ENCODE peak calls at places on chromosomes 13 and 19, in nine cellular contexts. One of them, this sample, is unnamed.

GRCh38 chr13:114328595-114328994 is 14.3 kb downstream of the CHAMP1 start:
- DNase-seq in neural progenitor cell: no peak
- DNase-seq in stomach: no peak
- DNase-seq in esophagus squamous epithelium: no peak
- DNase-seq in MM.1S: no peak
- DNase-seq in right atrium auricular region: no peak
- DNase-seq in mammary epithelial cell: no peak
- DNase-seq in CD4-positive, alpha-beta memory T cell: no peak
- DNase-seq in CD4-positive, CD25-positive, alpha-beta regulatory T cell: no peak
- DNase-seq in this sample: no peak

GRCh38 chr13:59906413-59907027 is 257.2 kb downstream of the DIAPH3 start:
- DNase-seq in neural progenitor cell: peak; percentile 33
- DNase-seq in stomach: no peak
- DNase-seq in esophagus squamous epithelium: no peak
- DNase-seq in MM.1S: peak; percentile 19
- DNase-seq in right atrium auricular region: no peak
- DNase-seq in mammary epithelial cell: no peak
- DNase-seq in CD4-positive, alpha-beta memory T cell: no peak
- DNase-seq in CD4-positive, CD25-positive, alpha-beta regulatory T cell: no peak
- DNase-seq in this sample: no peak

GRCh38 chr19:54388001-54388802 is 23.5 kb upstream of the LAIR1 start:
- DNase-seq in neural progenitor cell: no peak
- DNase-seq in stomach: no peak
- DNase-seq in esophagus squamous epithelium: no peak
- DNase-seq in MM.1S: peak; percentile 89
- DNase-seq in right atrium auricular region: no peak
- DNase-seq in mammary epithelial cell: no peak
- DNase-seq in CD4-positive, alpha-beta memory T cell: peak; percentile 46
- DNase-seq in CD4-positive, CD25-positive, alpha-beta regulatory T cell: peak; percentile 6
- DNase-seq in this sample: peak; percentile 37

GRCh38 chr19:45140144-45140503 is 20.7 kb downstream of the NKPD1 start:
- DNase-seq in neural progenitor cell: no peak
- DNase-seq in stomach: no peak
- DNase-seq in esophagus squamous epithelium: no peak
- DNase-seq in MM.1S: no peak
- DNase-seq in right atrium auricular region: no peak
- DNase-seq in mammary epithelial cell: no peak
- DNase-seq in CD4-positive, alpha-beta memory T cell: peak; percentile 27
- DNase-seq in CD4-positive, CD25-positive, alpha-beta regulatory T cell: no peak
- DNase-seq in this sample: no peak

GRCh38 chr19:58406818-58407657 is 1.4 kb upstream of the ZNF584 start:
- DNase-seq in neural progenitor cell: peak; percentile 45
- DNase-seq in stomach: no peak
- DNase-seq in esophagus squamous epithelium: no peak
- DNase-seq in MM.1S: no peak
- DNase-seq in right atrium auricular region: no peak
- DNase-seq in mammary epithelial cell: no peak
- DNase-seq in CD4-positive, alpha-beta memory T cell: no peak
- DNase-seq in CD4-positive, CD25-positive, alpha-beta regulatory T cell: no peak
- DNase-seq in this sample: no peak

GRCh38 chr19:574658-575526 is 2.5 kb downstream of the BSG start:
- DNase-seq in neural progenitor cell: peak; percentile 77
- DNase-seq in stomach: peak; percentile 69
- DNase-seq in esophagus squamous epithelium: no peak
- DNase-seq in MM.1S: no peak
- DNase-seq in right atrium auricular region: no peak
- DNase-seq in mammary epithelial cell: no peak
- DNase-seq in CD4-positive, alpha-beta memory T cell: no peak
- DNase-seq in CD4-positive, CD25-positive, alpha-beta regulatory T cell: no peak
- DNase-seq in this sample: no peak

GRCh38 chr13:35789335-35790166 is 313.1 kb upstream of the MAB21L1 start:
- DNase-seq in neural progenitor cell: peak; percentile 77
- DNase-seq in stomach: no peak
- DNase-seq in esophagus squamous epithelium: no peak
- DNase-seq in MM.1S: peak; percentile 22
- DNase-seq in right atrium auricular region: no peak
- DNase-seq in mammary epithelial cell: peak; percentile 19
- DNase-seq in CD4-positive, alpha-beta memory T cell: no peak
- DNase-seq in CD4-positive, CD25-positive, alpha-beta regulatory T cell: no peak
- DNase-seq in this sample: no peak

GRCh38 chr19:28984315-28984714 is 228.6 kb downstream of the UQCRFS1 start:
- DNase-seq in neural progenitor cell: no peak
- DNase-seq in stomach: no peak
- DNase-seq in esophagus squamous epithelium: no peak
- DNase-seq in MM.1S: no peak
- DNase-seq in right atrium auricular region: no peak
- DNase-seq in mammary epithelial cell: no peak
- DNase-seq in CD4-positive, alpha-beta memory T cell: no peak
- DNase-seq in CD4-positive, CD25-positive, alpha-beta regulatory T cell: no peak
- DNase-seq in this sample: no peak

GRCh38 chr13:49220035-49220855 is at the start of gene MLNR:
- DNase-seq in neural progenitor cell: peak; percentile 76
- DNase-seq in stomach: no peak
- DNase-seq in esophagus squamous epithelium: no peak
- DNase-seq in MM.1S: no peak
- DNase-seq in right atrium auricular region: peak; percentile 55
- DNase-seq in mammary epithelial cell: peak; percentile 14
- DNase-seq in CD4-positive, alpha-beta memory T cell: peak; percentile 52
- DNase-seq in CD4-positive, CD25-positive, alpha-beta regulatory T cell: peak; percentile 20
- DNase-seq in this sample: peak; percentile 37

GRCh38 chr13:20121154-20121515 is 39.7 kb downstream of the GJA3 start:
- DNase-seq in neural progenitor cell: no peak
- DNase-seq in stomach: no peak
- DNase-seq in esophagus squamous epithelium: no peak
- DNase-seq in MM.1S: no peak
- DNase-seq in right atrium auricular region: no peak
- DNase-seq in mammary epithelial cell: no peak
- DNase-seq in CD4-positive, alpha-beta memory T cell: no peak
- DNase-seq in CD4-positive, CD25-positive, alpha-beta regulatory T cell: no peak
- DNase-seq in this sample: no peak

GRCh38 chr19:1251503-1252220 is 3.3 kb downstream of the MIDN start:
- DNase-seq in neural progenitor cell: peak; percentile 38
- DNase-seq in stomach: no peak
- DNase-seq in esophagus squamous epithelium: peak; percentile 59
- DNase-seq in MM.1S: no peak
- DNase-seq in right atrium auricular region: no peak
- DNase-seq in mammary epithelial cell: no peak
- DNase-seq in CD4-positive, alpha-beta memory T cell: peak; percentile 82
- DNase-seq in CD4-positive, CD25-positive, alpha-beta regulatory T cell: peak; percentile 60
- DNase-seq in this sample: no peak

GRCh38 chr13:40275636-40276035 is 390.8 kb downstream of the FOXO1 start:
- DNase-seq in neural progenitor cell: no peak
- DNase-seq in stomach: no peak
- DNase-seq in esophagus squamous epithelium: no peak
- DNase-seq in MM.1S: no peak
- DNase-seq in right atrium auricular region: no peak
- DNase-seq in mammary epithelial cell: no peak
- DNase-seq in CD4-positive, alpha-beta memory T cell: no peak
- DNase-seq in CD4-positive, CD25-positive, alpha-beta regulatory T cell: no peak
- DNase-seq in this sample: no peak

GRCh38 chr19:21604351-21604926 is 99.0 kb downstream of the ZNF429 start:
- DNase-seq in neural progenitor cell: peak; percentile 7
- DNase-seq in stomach: no peak
- DNase-seq in esophagus squamous epithelium: no peak
- DNase-seq in MM.1S: no peak
- DNase-seq in right atrium auricular region: no peak
- DNase-seq in mammary epithelial cell: peak; percentile 33
- DNase-seq in CD4-positive, alpha-beta memory T cell: no peak
- DNase-seq in CD4-positive, CD25-positive, alpha-beta regulatory T cell: no peak
- DNase-seq in this sample: no peak
- H3K4me1 ChIP-seq in neural progenitor cell: peaks cover 28% of the 10 kb centered on the region
- H3K4me1 ChIP-seq in stomach: peaks cover 11% of the 10 kb centered on the region
- H3K4me1 ChIP-seq in esophagus squamous epithelium: no peaks in the 10 kb centered on the region
- H3K4me1 ChIP-seq in MM.1S: no peaks in the 10 kb centered on the region
- H3K4me1 ChIP-seq in right atrium auricular region: no peaks in the 10 kb centered on the region
- H3K4me1 ChIP-seq in mammary epithelial cell: no peaks in the 10 kb centered on the region
- H3K4me1 ChIP-seq in CD4-positive, alpha-beta memory T cell: peaks cover 18% of the 10 kb centered on the region
- H3K4me1 ChIP-seq in CD4-positive, CD25-positive, alpha-beta regulatory T cell: peaks cover 8% of the 10 kb centered on the region
- H3K4me1 ChIP-seq in this sample: peaks cover 9% of the 10 kb centered on the region

DNA sequence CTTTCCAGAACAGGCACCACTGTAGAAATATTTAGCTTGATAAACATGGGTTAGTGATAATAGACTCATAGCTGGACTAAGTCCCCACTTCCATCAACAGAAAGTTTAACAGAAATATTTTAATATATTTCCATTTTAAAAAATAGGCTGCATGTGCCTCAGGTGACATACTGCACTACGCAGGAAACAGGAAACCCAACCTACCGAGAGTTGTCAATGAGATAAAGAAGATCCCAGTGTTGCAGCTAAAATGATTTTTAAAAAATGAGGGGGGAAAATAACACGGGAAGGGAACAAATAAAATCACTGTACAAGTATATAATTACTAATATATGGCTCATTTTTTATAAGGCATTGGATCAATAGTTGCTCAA is 154.8 kb downstream of the TBC1D4 start:
- DNase-seq in neural progenitor cell: no peak
- DNase-seq in stomach: no peak
- DNase-seq in esophagus squamous epithelium: no peak
- DNase-seq in MM.1S: no peak
- DNase-seq in right atrium auricular region: no peak
- DNase-seq in mammary epithelial cell: no peak
- DNase-seq in CD4-positive, alpha-beta memory T cell: peak; percentile 48
- DNase-seq in CD4-positive, CD25-positive, alpha-beta regulatory T cell: no peak
- DNase-seq in this sample: no peak
- H3K4me1 ChIP-seq in neural progenitor cell: peaks cover 17% of the 10 kb centered on the region
- H3K4me1 ChIP-seq in stomach: no peaks in the 10 kb centered on the region
- H3K4me1 ChIP-seq in esophagus squamous epithelium: no peaks in the 10 kb centered on the region
- H3K4me1 ChIP-seq in MM.1S: no peaks in the 10 kb centered on the region
- H3K4me1 ChIP-seq in right atrium auricular region: no peaks in the 10 kb centered on the region
- H3K4me1 ChIP-seq in mammary epithelial cell: peaks cover 35% of the 10 kb centered on the region
- H3K4me1 ChIP-seq in CD4-positive, alpha-beta memory T cell: peaks cover 27% of the 10 kb centered on the region
- H3K4me1 ChIP-seq in CD4-positive, CD25-positive, alpha-beta regulatory T cell: peaks cover 41% of the 10 kb centered on the region
- H3K4me1 ChIP-seq in this sample: peaks cover 22% of the 10 kb centered on the region

GRCh38 chr19:35901854-35902661 is at the start of gene HCST:
- DNase-seq in neural progenitor cell: no peak
- DNase-seq in stomach: no peak
- DNase-seq in esophagus squamous epithelium: no peak
- DNase-seq in MM.1S: no peak
- DNase-seq in right atrium auricular region: no peak
- DNase-seq in mammary epithelial cell: peak; percentile 41
- DNase-seq in CD4-positive, alpha-beta memory T cell: peak; percentile 78
- DNase-seq in CD4-positive, CD25-positive, alpha-beta regulatory T cell: peak; percentile 38
- DNase-seq in this sample: peak; percentile 66

GRCh38 chr19:35904312-35905068 is 2.2 kb downstream of the HCST start:
- DNase-seq in neural progenitor cell: no peak
- DNase-seq in stomach: no peak
- DNase-seq in esophagus squamous epithelium: no peak
- DNase-seq in MM.1S: no peak
- DNase-seq in right atrium auricular region: no peak
- DNase-seq in mammary epithelial cell: no peak
- DNase-seq in CD4-positive, alpha-beta memory T cell: no peak
- DNase-seq in CD4-positive, CD25-positive, alpha-beta regulatory T cell: no peak
- DNase-seq in this sample: no peak

GRCh38 chr19:35902870-35903475 is 644 bp downstream of the HCST start:
- DNase-seq in neural progenitor cell: no peak
- DNase-seq in stomach: no peak
- DNase-seq in esophagus squamous epithelium: no peak
- DNase-seq in MM.1S: no peak
- DNase-seq in right atrium auricular region: no peak
- DNase-seq in mammary epithelial cell: no peak
- DNase-seq in CD4-positive, alpha-beta memory T cell: no peak
- DNase-seq in CD4-positive, CD25-positive, alpha-beta regulatory T cell: no peak
- DNase-seq in this sample: no peak

GRCh38 chr19:35905178-35905727 is 2.8 kb downstream of the TYROBP start:
- DNase-seq in neural progenitor cell: no peak
- DNase-seq in stomach: no peak
- DNase-seq in esophagus squamous epithelium: no peak
- DNase-seq in MM.1S: no peak
- DNase-seq in right atrium auricular region: no peak
- DNase-seq in mammary epithelial cell: no peak
- DNase-seq in CD4-positive, alpha-beta memory T cell: no peak
- DNase-seq in CD4-positive, CD25-positive, alpha-beta regulatory T cell: no peak
- DNase-seq in this sample: no peak

DNA sequence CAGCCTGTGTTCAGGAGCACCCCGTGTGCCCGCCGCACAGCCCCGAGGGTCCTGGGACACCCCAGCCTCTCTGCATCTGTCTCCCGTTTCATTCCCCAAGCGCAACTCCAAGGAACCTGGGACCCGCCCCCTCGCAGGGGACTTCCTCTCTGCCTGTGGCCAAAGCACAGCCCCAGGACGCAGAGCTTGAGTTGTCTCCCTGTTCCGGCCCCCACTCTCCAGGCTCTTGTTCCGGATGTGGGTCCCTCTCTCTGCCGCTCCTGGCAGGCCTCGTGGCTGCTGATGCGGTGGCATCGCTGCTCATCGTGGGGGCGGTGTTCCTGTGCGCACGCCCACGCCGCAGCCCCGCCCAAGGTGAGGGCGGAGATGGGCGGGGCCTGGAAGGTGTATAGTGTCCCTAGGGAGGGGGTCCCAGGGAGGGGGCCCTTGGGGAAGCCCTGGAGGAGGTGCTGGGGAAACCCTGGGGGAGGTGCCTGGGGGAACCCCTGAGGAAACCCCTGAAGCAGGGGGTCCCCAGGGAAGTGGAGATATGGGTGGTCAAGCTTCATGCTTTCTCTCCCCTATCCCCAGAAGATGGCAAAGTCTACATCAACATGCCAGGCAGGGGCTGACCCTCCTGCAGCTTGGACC is 1.3 kb downstream of the HCST start:
- DNase-seq in neural progenitor cell: peak; percentile 69
- DNase-seq in stomach: peak; percentile 77
- DNase-seq in esophagus squamous epithelium: peak; percentile 75
- DNase-seq in MM.1S: peak; percentile 84
- DNase-seq in right atrium auricular region: peak; percentile 79
- DNase-seq in mammary epithelial cell: peak; percentile 43
- DNase-seq in CD4-positive, alpha-beta memory T cell: peak; percentile 95
- DNase-seq in CD4-positive, CD25-positive, alpha-beta regulatory T cell: peak; percentile 82
- DNase-seq in this sample: peak; percentile 91
- H3K4me1 ChIP-seq in neural progenitor cell: no peaks in the 10 kb centered on the region
- H3K4me1 ChIP-seq in stomach: peaks cover 25% of the 10 kb centered on the region
- H3K4me1 ChIP-seq in esophagus squamous epithelium: peaks cover 6% of the 10 kb centered on the region
- H3K4me1 ChIP-seq in MM.1S: peaks cover 7% of the 10 kb centered on the region
- H3K4me1 ChIP-seq in right atrium auricular region: no peaks in the 10 kb centered on the region
- H3K4me1 ChIP-seq in mammary epithelial cell: peaks cover 20% of the 10 kb centered on the region
- H3K4me1 ChIP-seq in CD4-positive, alpha-beta memory T cell: peaks cover 38% of the 10 kb centered on the region
- H3K4me1 ChIP-seq in CD4-positive, CD25-positive, alpha-beta regulatory T cell: peaks cover 51% of the 10 kb centered on the region
- H3K4me1 ChIP-seq in this sample: peaks cover 37% of the 10 kb centered on the region

GRCh38 chr13:91195789-91196188 is 151.7 kb upstream of the MIR17HG start:
- DNase-seq in neural progenitor cell: no peak
- DNase-seq in stomach: no peak
- DNase-seq in esophagus squamous epithelium: no peak
- DNase-seq in MM.1S: no peak
- DNase-seq in right atrium auricular region: no peak
- DNase-seq in mammary epithelial cell: no peak
- DNase-seq in CD4-positive, alpha-beta memory T cell: no peak
- DNase-seq in CD4-positive, CD25-positive, alpha-beta regulatory T cell: no peak
- DNase-seq in this sample: no peak

GRCh38 chr13:91187522-91187921 is 160.0 kb upstream of the MIR17HG start:
- DNase-seq in neural progenitor cell: no peak
- DNase-seq in stomach: no peak
- DNase-seq in esophagus squamous epithelium: no peak
- DNase-seq in MM.1S: no peak
- DNase-seq in right atrium auricular region: no peak
- DNase-seq in mammary epithelial cell: no peak
- DNase-seq in CD4-positive, alpha-beta memory T cell: no peak
- DNase-seq in CD4-positive, CD25-positive, alpha-beta regulatory T cell: no peak
- DNase-seq in this sample: no peak

GRCh38 chr13:91196958-91197357 is 150.5 kb upstream of the MIR17HG start:
- DNase-seq in neural progenitor cell: no peak
- DNase-seq in stomach: no peak
- DNase-seq in esophagus squamous epithelium: no peak
- DNase-seq in MM.1S: no peak
- DNase-seq in right atrium auricular region: no peak
- DNase-seq in mammary epithelial cell: no peak
- DNase-seq in CD4-positive, alpha-beta memory T cell: no peak
- DNase-seq in CD4-positive, CD25-positive, alpha-beta regulatory T cell: no peak
- DNase-seq in this sample: no peak

GRCh38 chr13:91193358-91193757 is 154.1 kb upstream of the MIR17HG start:
- DNase-seq in neural progenitor cell: no peak
- DNase-seq in stomach: no peak
- DNase-seq in esophagus squamous epithelium: no peak
- DNase-seq in MM.1S: no peak
- DNase-seq in right atrium auricular region: no peak
- DNase-seq in mammary epithelial cell: no peak
- DNase-seq in CD4-positive, alpha-beta memory T cell: no peak
- DNase-seq in CD4-positive, CD25-positive, alpha-beta regulatory T cell: no peak
- DNase-seq in this sample: no peak
- H3K4me1 ChIP-seq in neural progenitor cell: no peaks in the 10 kb centered on the region
- H3K4me1 ChIP-seq in stomach: no peaks in the 10 kb centered on the region
- H3K4me1 ChIP-seq in esophagus squamous epithelium: no peaks in the 10 kb centered on the region
- H3K4me1 ChIP-seq in MM.1S: no peaks in the 10 kb centered on the region
- H3K4me1 ChIP-seq in right atrium auricular region: no peaks in the 10 kb centered on the region
- H3K4me1 ChIP-seq in mammary epithelial cell: no peaks in the 10 kb centered on the region
- H3K4me1 ChIP-seq in CD4-positive, alpha-beta memory T cell: no peaks in the 10 kb centered on the region
- H3K4me1 ChIP-seq in CD4-positive, CD25-positive, alpha-beta regulatory T cell: no peaks in the 10 kb centered on the region
- H3K4me1 ChIP-seq in this sample: no peaks in the 10 kb centered on the region

This sample was measured in naive thymus-derived CD4-positive, alpha-beta T cell.